ENCODE peak calls at places on chromosomes 6 and 20, in seven cellular contexts. D is IMR-90, Y is ovary, O is A549, H is Peyer's patch, Z is HCT116, G is adrenal gland. V is an unnamed sample.

GRCh38 chr6:54614499-54615195 is 231.9 kb upstream of the FAM83B start:
- DNase-seq in D (no peak), Y (no peak), O (no peak), H (no peak), Z (no peak), G (no peak), V (no peak)

GRCh38 chr6:87656857-87657256 is 45.2 kb downstream of the AKIRIN2 start:
- DNase-seq in D (no peak), Y (no peak), O (no peak), H (no peak), Z (no peak), G (no peak), V (no peak)

GRCh38 chr6:38715016-38715809 is at the start of gene DNAH8:
- DNase-seq in D (no peak), Y (no peak), O (no peak), H (no peak), Z (no peak), G (no peak), V (peak; percentile 19)

GRCh38 chr6:49284134-49284533 is 178.9 kb downstream of the MMUT start:
- DNase-seq in D (no peak), Y (no peak), O (no peak), H (no peak), Z (no peak), G (no peak), V (no peak)

GRCh38 chr6:136889271-136890193 is 32.6 kb upstream of the SLC35D3 start:
- DNase-seq in D (no peak), Y (no peak), O (no peak), H (no peak), Z (no peak), G (no peak), V (no peak)

GRCh38 chr6:387293-387694 is 4.3 kb upstream of the IRF4 start:
- DNase-seq in D (peak; percentile 54), Y (no peak), O (no peak), H (no peak), Z (no peak), G (no peak), V (no peak)

GRCh38 chr6:127971945-127972391 is 71.1 kb upstream of the THEMIS start:
- DNase-seq in D (peak; percentile 70), Y (no peak), O (no peak), H (no peak), Z (no peak), G (no peak), V (no peak)

GRCh38 chr6:54737247-54737646 is 109.3 kb upstream of the FAM83B start:
- DNase-seq in D (no peak), Y (no peak), O (no peak), H (no peak), Z (no peak), G (peak; percentile 1), V (peak; percentile 77)

GRCh38 chr20:46559685-46560440 is 9.4 kb upstream of the OCSTAMP start:
- DNase-seq in D (no peak), Y (no peak), O (no peak), H (no peak), Z (no peak), G (peak; percentile 22), V (peak; percentile 37)

GRCh38 chr6:56329296-56330050 is 82.1 kb upstream of the COL21A1 start:
- DNase-seq in D (peak; percentile 78), Y (no peak), O (no peak), H (no peak), Z (no peak), G (no peak), V (no peak)

GRCh38 chr6:137496392-137496767 is 2.2 kb upstream of the OLIG3 start:
- DNase-seq in D (no peak), Y (no peak), O (no peak), H (no peak), Z (no peak), G (no peak), V (no peak)

GRCh38 chr6:139743629-139744028 is 369.2 kb upstream of the CITED2 start:
- DNase-seq in D (peak; percentile 92), Y (no peak), O (peak; percentile 71), H (no peak), Z (peak; percentile 10), G (no peak), V (no peak)

GRCh38 chr6:56693988-56694387 is 51.3 kb upstream of the DST start:
- DNase-seq in D (no peak), Y (no peak), O (no peak), H (no peak), Z (no peak), G (no peak), V (no peak)

GRCh38 chr6:127641905-127642304 is 64.9 kb downstream of the C6orf58 start:
- DNase-seq in D (peak; percentile 36), Y (no peak), O (peak; percentile 15), H (no peak), Z (peak; percentile 24), G (peak; percentile 1), V (no peak)

GRCh38 chr20:54366669-54367068 is 108.7 kb upstream of the DOK5 start:
- DNase-seq in D (no peak), Y (no peak), O (no peak), H (no peak), Z (no peak), G (no peak), V (no peak)

GRCh38 chr6:145749632-145750031 is 14.3 kb upstream of the EPM2A start:
- DNase-seq in D (peak; percentile 85), Y (no peak), O (no peak), H (no peak), Z (no peak), G (no peak), V (no peak)

GRCh38 chr20:56202493-56203077 is 45.9 kb upstream of the MC3R start:
- DNase-seq in D (no peak), Y (no peak), O (peak; percentile 7), H (no peak), Z (no peak), G (peak; percentile 5), V (peak; percentile 26)

GRCh38 chr20:61057313-61058171 is 194.5 kb upstream of the CDH4 start:
- DNase-seq in D (no peak), Y (no peak), O (no peak), H (no peak), Z (no peak), G (no peak), V (no peak)

GRCh38 chr20:58078741-58079522 is 149.5 kb downstream of the ANKRD60 start:
- DNase-seq in D (no peak), Y (peak; percentile 12), O (no peak), H (no peak), Z (no peak), G (no peak), V (peak; percentile 11)

GRCh38 chr20:3563548-3564177 is 92.8 kb downstream of the ATRN start:
- DNase-seq in D (peak; percentile 69), Y (no peak), O (peak; percentile 37), H (no peak), Z (peak; percentile 41), G (peak; percentile 48), V (no peak)

GRCh38 chr6:78908621-78909020 is 41.3 kb downstream of the IRAK1BP1 start:
- DNase-seq in D (no peak), Y (no peak), O (no peak), H (no peak), Z (no peak), G (no peak), V (no peak)

GRCh38 chr6:82246802-82247633 is 526 bp downstream of the IBTK start:
- DNase-seq in D (peak; percentile 30), Y (peak; percentile 46), O (peak; percentile 40), H (peak; percentile 59), Z (peak; percentile 36), G (peak; percentile 80), V (peak; percentile 79)

GRCh38 chr6:167703347-167703746 is 123.4 kb upstream of the AFDN start:
- DNase-seq in D (no peak), Y (peak; percentile 6), O (no peak), H (no peak), Z (no peak), G (no peak), V (no peak)

GRCh38 chr6:80174931-80175572 is 68.6 kb downstream of the BCKDHB start:
- DNase-seq in D (peak; percentile 38), Y (no peak), O (no peak), H (no peak), Z (no peak), G (no peak), V (no peak)

GRCh38 chr20:46959081-46959692 is 64.5 kb downstream of the EYA2 start:
- DNase-seq in D (peak; percentile 99), Y (no peak), O (peak; percentile 80), H (no peak), Z (peak; percentile 22), G (no peak), V (no peak)

GRCh38 chr6:105069821-105070445 is 109.9 kb downstream of the POPDC3 start:
- DNase-seq in D (no peak), Y (no peak), O (no peak), H (no peak), Z (no peak), G (no peak), V (no peak)

GRCh38 chr6:116570856-116571682 is at the start of gene RWDD1:
- DNase-seq in D (peak; percentile 100), Y (peak; percentile 97), O (peak; percentile 87), H (peak; percentile 96), Z (peak; percentile 98), G (peak; percentile 99), V (peak; percentile 99)
- TF ChIP-seq POLR2A in D (peak; percentile 84), Y (peak; percentile 67), O (peak; percentile 76), H (peak; percentile 68), Z (no peak), G (peak; percentile 76), V (peak; percentile 32)

GRCh38 chr6:157063176-157063934 is 260.0 kb downstream of the TMEM242 start:
- DNase-seq in D (no peak), Y (no peak), O (no peak), H (no peak), Z (no peak), G (no peak), V (no peak)
- H3K4me1 ChIP-seq in D (peaks cover 13% of the 10 kb centered on the region), Y (peaks cover 17% of the 10 kb centered on the region), O (peaks cover 1% of the 10 kb centered on the region), H (peaks cover 19% of the 10 kb centered on the region), Z (peaks cover 3% of the 10 kb centered on the region), G (peaks cover 17% of the 10 kb centered on the region), V (no peaks in the 10 kb centered on the region)

GRCh38 chr6:3209114-3210023 is 18.1 kb downstream of the TUBB2B start:
- DNase-seq in D (peak; percentile 98), Y (no peak), O (peak; percentile 84), H (no peak), Z (peak; percentile 96), G (peak; percentile 47), V (no peak)
- TF ChIP-seq POLR2A in D (peak; percentile 66), Y (no peak), O (no peak), H (no peak), Z (no peak), G (no peak), V (no peak)

GRCh38 chr20:38148328-38149102 is 16.6 kb downstream of the TGM2 start:
- DNase-seq in D (no peak), Y (no peak), O (no peak), H (no peak), Z (no peak), G (no peak), V (no peak)

GRCh38 chr20:38147751-38148150 is 17.3 kb downstream of the TGM2 start:
- DNase-seq in D (no peak), Y (no peak), O (no peak), H (no peak), Z (no peak), G (no peak), V (no peak)

GRCh38 chr20:38146156-38146555 is 18.9 kb downstream of the TGM2 start:
- DNase-seq in D (no peak), Y (no peak), O (no peak), H (no peak), Z (no peak), G (no peak), V (no peak)

GRCh38 chr20:38146628-38147027 is 18.4 kb downstream of the TGM2 start:
- DNase-seq in D (no peak), Y (no peak), O (no peak), H (no peak), Z (no peak), G (no peak), V (no peak)

GRCh38 chr20:38147166-38147565 is 17.9 kb downstream of the TGM2 start:
- DNase-seq in D (no peak), Y (no peak), O (no peak), H (no peak), Z (no peak), G (no peak), V (no peak)
- H3K4me1 ChIP-seq in D (peaks cover 21% of the 10 kb centered on the region), Y (peaks cover 19% of the 10 kb centered on the region), O (peaks cover 78% of the 10 kb centered on the region), H (peaks cover 48% of the 10 kb centered on the region), Z (peaks cover 29% of the 10 kb centered on the region), G (peaks cover 37% of the 10 kb centered on the region), V (peaks cover 23% of the 10 kb centered on the region)